ENCODE peak calls at places on chromosomes 6 and 20, in six cellular contexts. One of them, this sample, is unnamed.

GRCh38 chr20:62368629-62369507 is 1.8 kb upstream of the LAMA5 start:
- DNase-seq in left ventricle myocardium inferior: no peak
- DNase-seq in DND-41: no peak
- DNase-seq in left lung: peak; percentile 82
- DNase-seq in stomach: peak; percentile 47
- DNase-seq in breast epithelium: no peak
- DNase-seq in this sample: no peak

GRCh38 chr20:62770916-62771315 is 25.4 kb upstream of the MRGBP start:
- DNase-seq in left ventricle myocardium inferior: no peak
- DNase-seq in DND-41: no peak
- DNase-seq in left lung: peak; percentile 49
- DNase-seq in stomach: no peak
- DNase-seq in breast epithelium: no peak
- DNase-seq in this sample: no peak

GRCh38 chr20:49661560-49662329 is 51.9 kb downstream of the B4GALT5 start:
- DNase-seq in left ventricle myocardium inferior: no peak
- DNase-seq in DND-41: no peak
- DNase-seq in left lung: no peak
- DNase-seq in stomach: no peak
- DNase-seq in breast epithelium: no peak
- DNase-seq in this sample: no peak

GRCh38 chr6:166342293-166343156 is at the start of gene SFT2D1:
- DNase-seq in left ventricle myocardium inferior: peak; percentile 89
- DNase-seq in DND-41: peak; percentile 81
- DNase-seq in left lung: peak; percentile 96
- DNase-seq in stomach: peak; percentile 91
- DNase-seq in breast epithelium: peak; percentile 79
- DNase-seq in this sample: peak; percentile 54

GRCh38 chr6:159726918-159727716 is at the start of gene WTAP:
- DNase-seq in left ventricle myocardium inferior: peak; percentile 96
- DNase-seq in DND-41: peak; percentile 97
- DNase-seq in left lung: peak; percentile 99
- DNase-seq in stomach: peak; percentile 97
- DNase-seq in breast epithelium: peak; percentile 97
- DNase-seq in this sample: peak; percentile 96

GRCh38 chr20:1430004-1430451 is 36.6 kb downstream of the NSFL1C start:
- DNase-seq in left ventricle myocardium inferior: no peak
- DNase-seq in DND-41: no peak
- DNase-seq in left lung: no peak
- DNase-seq in stomach: no peak
- DNase-seq in breast epithelium: no peak
- DNase-seq in this sample: no peak

GRCh38 chr6:150491131-150491795 is 108.4 kb upstream of the PLEKHG1 start:
- DNase-seq in left ventricle myocardium inferior: no peak
- DNase-seq in DND-41: no peak
- DNase-seq in left lung: no peak
- DNase-seq in stomach: no peak
- DNase-seq in breast epithelium: no peak
- DNase-seq in this sample: peak; percentile 42

GRCh38 chr6:65199683-65200082 is 507.3 kb downstream of the EYS start:
- DNase-seq in left ventricle myocardium inferior: no peak
- DNase-seq in DND-41: no peak
- DNase-seq in left lung: no peak
- DNase-seq in stomach: no peak
- DNase-seq in breast epithelium: no peak
- DNase-seq in this sample: no peak

GRCh38 chr20:22289442-22289841 is 294.9 kb downstream of the FOXA2 start:
- DNase-seq in left ventricle myocardium inferior: no peak
- DNase-seq in DND-41: no peak
- DNase-seq in left lung: no peak
- DNase-seq in stomach: no peak
- DNase-seq in breast epithelium: no peak
- DNase-seq in this sample: no peak

GRCh38 chr6:474454-475185 is 83.1 kb downstream of the IRF4 start:
- DNase-seq in left ventricle myocardium inferior: no peak
- DNase-seq in DND-41: peak; percentile 89
- DNase-seq in left lung: peak; percentile 65
- DNase-seq in stomach: peak; percentile 52
- DNase-seq in breast epithelium: no peak
- DNase-seq in this sample: peak; percentile 66

GRCh38 chr6:147559016-147559415 is 50.5 kb downstream of the SAMD5 start:
- DNase-seq in left ventricle myocardium inferior: no peak
- DNase-seq in DND-41: no peak
- DNase-seq in left lung: no peak
- DNase-seq in stomach: peak; percentile 62
- DNase-seq in breast epithelium: no peak
- DNase-seq in this sample: no peak

GRCh38 chr6:74369556-74369993 is 673.6 kb downstream of the CD109 start:
- DNase-seq in left ventricle myocardium inferior: no peak
- DNase-seq in DND-41: no peak
- DNase-seq in left lung: no peak
- DNase-seq in stomach: no peak
- DNase-seq in breast epithelium: no peak
- DNase-seq in this sample: no peak

GRCh38 chr6:170281331-170282292 is 9.3 kb downstream of the DLL1 start:
- DNase-seq in left ventricle myocardium inferior: no peak
- DNase-seq in DND-41: no peak
- DNase-seq in left lung: no peak
- DNase-seq in stomach: peak; percentile 20
- DNase-seq in breast epithelium: no peak
- DNase-seq in this sample: no peak

GRCh38 chr6:101150226-101150625 is 243.3 kb upstream of the GRIK2 start:
- DNase-seq in left ventricle myocardium inferior: no peak
- DNase-seq in DND-41: no peak
- DNase-seq in left lung: no peak
- DNase-seq in stomach: no peak
- DNase-seq in breast epithelium: no peak
- DNase-seq in this sample: no peak

GRCh38 chr6:147463651-147464050 is 44.8 kb upstream of the SAMD5 start:
- DNase-seq in left ventricle myocardium inferior: no peak
- DNase-seq in DND-41: no peak
- DNase-seq in left lung: no peak
- DNase-seq in stomach: no peak
- DNase-seq in breast epithelium: no peak
- DNase-seq in this sample: no peak

GRCh38 chr6:100346828-100347227 is 117.9 kb downstream of the SIM1 start:
- DNase-seq in left ventricle myocardium inferior: no peak
- DNase-seq in DND-41: no peak
- DNase-seq in left lung: no peak
- DNase-seq in stomach: no peak
- DNase-seq in breast epithelium: no peak
- DNase-seq in this sample: no peak

GRCh38 chr6:23027281-23027680 is 457.9 kb downstream of the HDGFL1 start:
- DNase-seq in left ventricle myocardium inferior: no peak
- DNase-seq in DND-41: no peak
- DNase-seq in left lung: no peak
- DNase-seq in stomach: no peak
- DNase-seq in breast epithelium: no peak
- DNase-seq in this sample: no peak

GRCh38 chr6:149107520-149107919 is 210.0 kb upstream of the TAB2 start:
- DNase-seq in left ventricle myocardium inferior: no peak
- DNase-seq in DND-41: no peak
- DNase-seq in left lung: no peak
- DNase-seq in stomach: no peak
- DNase-seq in breast epithelium: no peak
- DNase-seq in this sample: no peak

GRCh38 chr6:119237177-119237715 is 112.3 kb downstream of the MAN1A1 start:
- DNase-seq in left ventricle myocardium inferior: no peak
- DNase-seq in DND-41: no peak
- DNase-seq in left lung: no peak
- DNase-seq in stomach: no peak
- DNase-seq in breast epithelium: no peak
- DNase-seq in this sample: no peak

GRCh38 chr20:4040283-4041179 is 25.2 kb upstream of the RNF24 start:
- DNase-seq in left ventricle myocardium inferior: no peak
- DNase-seq in DND-41: no peak
- DNase-seq in left lung: no peak
- DNase-seq in stomach: peak; percentile 50
- DNase-seq in breast epithelium: no peak
- DNase-seq in this sample: no peak

DNA sequence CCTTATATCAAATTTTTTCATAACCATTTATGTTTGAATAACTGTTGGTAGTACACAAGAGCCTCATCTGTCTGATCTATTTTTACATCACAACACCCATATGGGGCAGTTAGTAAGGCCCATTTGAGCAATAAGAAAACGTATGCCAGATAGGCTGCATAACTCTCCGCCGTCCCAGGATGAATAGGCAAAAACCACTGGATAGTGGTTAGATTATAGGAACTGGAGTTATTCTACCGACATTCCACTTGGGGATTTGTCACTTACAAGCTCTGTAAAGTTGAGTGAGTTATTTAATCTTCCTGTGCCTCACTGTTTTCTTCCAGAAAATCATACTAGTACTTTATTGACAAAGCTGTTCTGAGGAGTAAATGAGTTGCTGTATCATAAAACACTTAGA is 881.9 kb downstream of the QKI start:
- DNase-seq in left ventricle myocardium inferior: no peak
- DNase-seq in DND-41: no peak
- DNase-seq in left lung: no peak
- DNase-seq in stomach: no peak
- DNase-seq in breast epithelium: no peak
- DNase-seq in this sample: no peak
- H3K9me3 ChIP-seq in left ventricle myocardium inferior: peaks cover 13% of the 10 kb centered on the region
- H3K9me3 ChIP-seq in DND-41: no peaks in the 10 kb centered on the region
- H3K9me3 ChIP-seq in left lung: peaks cover 18% of the 10 kb centered on the region
- H3K9me3 ChIP-seq in stomach: peaks cover 2% of the 10 kb centered on the region
- H3K9me3 ChIP-seq in breast epithelium: peaks cover 3% of the 10 kb centered on the region
- H3K9me3 ChIP-seq in this sample: no peaks in the 10 kb centered on the region

DNA sequence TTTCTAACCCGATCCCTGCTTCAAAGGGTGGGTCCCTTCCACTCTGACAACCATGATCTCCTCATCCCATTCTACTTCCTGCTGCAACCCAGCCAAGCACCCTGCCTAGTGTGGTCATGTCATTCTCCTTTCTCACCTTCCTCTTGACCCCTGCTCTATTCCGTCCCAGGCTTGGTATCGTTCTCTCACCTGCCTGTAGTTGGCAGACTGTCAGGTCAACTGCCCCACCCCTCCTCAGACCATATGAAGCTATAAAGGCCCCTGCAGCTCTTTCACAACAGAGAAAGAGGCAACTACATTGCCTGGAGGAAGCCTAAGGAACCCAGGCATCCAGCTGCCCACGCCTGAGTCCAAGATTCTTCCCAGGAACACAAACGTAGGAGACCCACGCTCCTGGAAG is at the start of gene MUC21:
- DNase-seq in left ventricle myocardium inferior: no peak
- DNase-seq in DND-41: no peak
- DNase-seq in left lung: no peak
- DNase-seq in stomach: peak; percentile 27
- DNase-seq in breast epithelium: no peak
- DNase-seq in this sample: no peak
- H3K4me3 ChIP-seq in left ventricle myocardium inferior: no peak within 1 kb of the TSS
- H3K4me3 ChIP-seq in DND-41: no peak within 1 kb of the TSS
- H3K4me3 ChIP-seq in left lung: no peak within 1 kb of the TSS
- H3K4me3 ChIP-seq in stomach: no peak within 1 kb of the TSS
- H3K4me3 ChIP-seq in breast epithelium: no peak within 1 kb of the TSS
- H3K4me3 ChIP-seq in this sample: no peak within 1 kb of the TSS

DNA sequence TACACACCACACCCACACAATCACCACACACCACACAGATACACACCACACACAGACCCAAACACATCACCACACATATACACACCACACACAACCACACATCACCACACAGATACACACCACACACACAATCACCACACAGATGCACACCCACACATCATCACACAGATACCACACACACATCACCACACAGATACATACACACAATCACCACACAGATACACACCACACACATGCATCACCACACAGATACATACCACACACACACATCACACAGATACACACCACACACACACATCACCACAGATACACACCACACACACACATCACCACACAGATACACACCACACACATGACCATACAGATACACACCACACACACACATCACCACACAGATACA is 73.2 kb downstream of the GRM4 start:
- DNase-seq in left ventricle myocardium inferior: no peak
- DNase-seq in DND-41: no peak
- DNase-seq in left lung: no peak
- DNase-seq in stomach: no peak
- DNase-seq in breast epithelium: no peak
- DNase-seq in this sample: no peak
- H3K9me3 ChIP-seq in left ventricle myocardium inferior: no peaks in the 10 kb centered on the region
- H3K9me3 ChIP-seq in DND-41: no peaks in the 10 kb centered on the region
- H3K9me3 ChIP-seq in left lung: no peaks in the 10 kb centered on the region
- H3K9me3 ChIP-seq in stomach: no peaks in the 10 kb centered on the region
- H3K9me3 ChIP-seq in breast epithelium: no peaks in the 10 kb centered on the region
- H3K9me3 ChIP-seq in this sample: no peaks in the 10 kb centered on the region

GRCh38 chr6:1574083-1574761 is 35.5 kb upstream of the FOXC1 start:
- DNase-seq in left ventricle myocardium inferior: no peak
- DNase-seq in DND-41: no peak
- DNase-seq in left lung: no peak
- DNase-seq in stomach: no peak
- DNase-seq in breast epithelium: no peak
- DNase-seq in this sample: no peak

GRCh38 chr6:1576166-1576565 is 33.5 kb upstream of the FOXC1 start:
- DNase-seq in left ventricle myocardium inferior: no peak
- DNase-seq in DND-41: no peak
- DNase-seq in left lung: no peak
- DNase-seq in stomach: no peak
- DNase-seq in breast epithelium: no peak
- DNase-seq in this sample: no peak

GRCh38 chr6:1576711-1577110 is 33.0 kb upstream of the FOXC1 start:
- DNase-seq in left ventricle myocardium inferior: no peak
- DNase-seq in DND-41: no peak
- DNase-seq in left lung: no peak
- DNase-seq in stomach: no peak
- DNase-seq in breast epithelium: no peak
- DNase-seq in this sample: no peak

GRCh38 chr6:1574895-1575212 is 34.9 kb upstream of the FOXC1 start:
- DNase-seq in left ventricle myocardium inferior: no peak
- DNase-seq in DND-41: no peak
- DNase-seq in left lung: no peak
- DNase-seq in stomach: no peak
- DNase-seq in breast epithelium: no peak
- DNase-seq in this sample: no peak

DNA sequence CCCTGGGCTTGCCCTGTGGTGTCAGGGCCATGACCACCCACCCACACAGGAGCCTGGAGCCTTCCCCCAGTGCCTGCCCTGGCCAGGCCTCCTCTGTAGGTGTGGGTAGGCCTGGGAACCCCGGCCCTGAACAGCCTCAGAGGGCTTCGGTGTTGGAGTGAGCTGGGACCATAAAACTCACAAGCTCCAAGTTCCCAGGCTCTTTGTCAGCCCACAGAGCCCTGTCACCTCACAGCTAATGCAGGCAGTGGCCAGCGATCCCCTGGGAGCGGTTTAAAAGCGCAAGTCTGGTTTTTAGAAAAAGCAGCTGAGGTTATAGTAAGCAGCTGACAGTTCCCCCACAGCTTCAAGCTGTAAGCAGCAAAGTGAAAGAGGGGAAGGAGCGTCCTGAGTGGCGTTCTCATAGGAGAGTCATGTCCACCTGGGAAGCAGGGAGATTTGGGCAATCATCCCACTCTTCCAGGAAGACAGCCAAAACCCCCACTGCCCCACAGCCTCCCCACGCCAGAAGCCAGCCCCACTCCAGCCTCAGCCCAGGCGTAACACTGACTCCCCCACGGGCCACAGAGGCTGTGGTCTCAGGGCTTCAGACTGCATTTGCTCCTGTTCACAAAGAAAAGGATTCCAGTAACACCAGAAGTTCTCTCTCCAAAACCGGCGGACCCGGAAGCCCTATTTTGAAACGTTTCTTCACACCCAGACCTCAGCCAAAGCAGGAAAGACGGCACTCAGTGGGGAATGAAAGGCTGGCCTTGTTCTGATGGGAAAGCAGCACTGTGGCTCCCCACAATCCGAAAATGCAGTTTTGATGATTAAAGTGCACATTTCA is 34.3 kb upstream of the FOXC1 start:
- DNase-seq in left ventricle myocardium inferior: peak; percentile 33
- DNase-seq in DND-41: peak; percentile 32
- DNase-seq in left lung: no peak
- DNase-seq in stomach: no peak
- DNase-seq in breast epithelium: no peak
- DNase-seq in this sample: no peak
- H3K4me3 ChIP-seq in left ventricle myocardium inferior: peak overlapping the region; percentile 40
- H3K4me3 ChIP-seq in DND-41: no peak overlapping the region
- H3K4me3 ChIP-seq in left lung: no peak overlapping the region
- H3K4me3 ChIP-seq in stomach: no peak overlapping the region
- H3K4me3 ChIP-seq in breast epithelium: peak overlapping the region; percentile 34
- H3K4me3 ChIP-seq in this sample: no peak overlapping the region

This sample was measured in CD4-positive, alpha-beta memory T cell.